ENCODE peak calls at places on chromosome 1, in six cellular contexts. S is right lobe of liver; B is Calu3; H is RPMI8226; E is activated CD8-positive, alpha-beta memory T cell treated with anti-CD3 and anti-CD28 coated beads for 1 hour; C is activated CD4-positive, alpha-beta T cell treated with anti-CD3 and anti-CD28 coated beads, Interleukin-2, amount 50 U/mL, for 24 hours. L is an unnamed sample.

GRCh38 chr1:230826166-230826875 is 42.0 kb downstream of the C1orf198 start:
- DNase-seq in H (no peak), S (no peak), E (no peak), B (no peak), C (no peak), L (no peak)

GRCh38 chr1:89476072-89476471 is 48.6 kb upstream of the LRRC8B start:
- DNase-seq in E (no peak), C (no peak), H (no peak), B (no peak), S (no peak), L (no peak)

GRCh38 chr1:100714599-100714998 is 4.9 kb upstream of the VCAM1 start:
- DNase-seq in B (no peak), S (no peak), C (no peak), H (no peak), E (no peak), L (no peak)

GRCh38 chr1:222243902-222244301 is 304.0 kb downstream of the HHIPL2 start:
- DNase-seq in H (no peak), C (no peak), S (no peak), B (peak; percentile 73), E (no peak), L (no peak)

GRCh38 chr1:236204656-236205055 is 62.3 kb downstream of the GPR137B start:
- DNase-seq in S (no peak), C (no peak), H (no peak), E (no peak), B (no peak), L (no peak)

GRCh38 chr1:107225706-107226105 is 84.9 kb downstream of the NTNG1 start:
- DNase-seq in E (no peak), C (no peak), H (no peak), B (no peak), S (no peak), L (no peak)

GRCh38 chr1:76595024-76595423 is 272.3 kb upstream of the ST6GALNAC5 start:
- DNase-seq in H (no peak), C (no peak), S (no peak), E (no peak), B (no peak), L (no peak)

GRCh38 chr1:243325305-243325890 is 69.6 kb downstream of the SDCCAG8 start:
- DNase-seq in S (no peak), E (no peak), H (peak; percentile 39), C (peak; percentile 35), B (peak; percentile 43), L (peak; percentile 39)

GRCh38 chr1:116868386-116868785 is 41.3 kb upstream of the PTGFRN start:
- DNase-seq in H (no peak), B (no peak), E (no peak), C (no peak), S (no peak), L (no peak)

GRCh38 chr1:17440827-17441168 is 1.3 kb upstream of the RCC2 start:
- DNase-seq in B (no peak), E (no peak), S (no peak), H (no peak), C (no peak), L (no peak)

GRCh38 chr1:46539968-46540367 is 11.5 kb downstream of the KNCN start:
- DNase-seq in C (no peak), H (no peak), E (no peak), B (no peak), S (no peak), L (no peak)

L was measured in HepG2.